ENCODE peak calls at places on chromosomes 4 and X, in seven cellular contexts. One of them, this sample, is unnamed.

GRCh38 chr4:7266525-7267292 is 74.4 kb downstream of the SORCS2 start:
- DNase-seq in uterus: no peak
- DNase-seq in esophagus muscularis mucosa: no peak
- DNase-seq in progenitor cell of endocrine pancreas: no peak
- DNase-seq in GM12878: no peak
- DNase-seq in foreskin fibroblast: peak
- DNase-seq in dorsolateral prefrontal cortex: no peak
- DNase-seq in this sample: no peak

GRCh38 chr4:20195071-20195885 is 56.4 kb upstream of the SLIT2 start:
- DNase-seq in esophagus muscularis mucosa: no peak
- DNase-seq in uterus: no peak
- DNase-seq in dorsolateral prefrontal cortex: no peak
- DNase-seq in GM12878: no peak
- DNase-seq in foreskin fibroblast: peak
- DNase-seq in progenitor cell of endocrine pancreas: no peak
- DNase-seq in this sample: no peak

GRCh38 chrX:115898382-115899001 is 272.1 kb upstream of the AGTR2 start:
- DNase-seq in esophagus muscularis mucosa: no peak
- DNase-seq in dorsolateral prefrontal cortex: peak
- DNase-seq in progenitor cell of endocrine pancreas: no peak
- DNase-seq in uterus: peak
- DNase-seq in GM12878: no peak
- DNase-seq in foreskin fibroblast: no peak
- DNase-seq in this sample: no peak

GRCh38 chrX:3567681-3568080 is 145.8 kb downstream of the PRKX start:
- DNase-seq in foreskin fibroblast: peak
- DNase-seq in uterus: no peak
- DNase-seq in esophagus muscularis mucosa: no peak
- DNase-seq in GM12878: no peak
- DNase-seq in progenitor cell of endocrine pancreas: no peak
- DNase-seq in dorsolateral prefrontal cortex: no peak
- DNase-seq in this sample: no peak

GRCh38 chrX:254630-255215 is 26.5 kb upstream of the PLCXD1 start:
- DNase-seq in progenitor cell of endocrine pancreas: no peak
- DNase-seq in dorsolateral prefrontal cortex: no peak
- DNase-seq in GM12878: no peak
- DNase-seq in uterus: no peak
- DNase-seq in foreskin fibroblast: no peak
- DNase-seq in esophagus muscularis mucosa: peak
- DNase-seq in this sample: peak

GRCh38 chrX:70878925-70879324 is 29.6 kb downstream of the TEX11 start:
- DNase-seq in progenitor cell of endocrine pancreas: no peak
- DNase-seq in esophagus muscularis mucosa: no peak
- DNase-seq in dorsolateral prefrontal cortex: no peak
- DNase-seq in GM12878: peak
- DNase-seq in foreskin fibroblast: no peak
- DNase-seq in uterus: no peak
- DNase-seq in this sample: no peak

GRCh38 chr4:78057135-78057599 is at the start of gene FRAS1:
- DNase-seq in GM12878: no peak
- DNase-seq in progenitor cell of endocrine pancreas: peak
- DNase-seq in uterus: peak
- DNase-seq in dorsolateral prefrontal cortex: peak
- DNase-seq in esophagus muscularis mucosa: no peak
- DNase-seq in foreskin fibroblast: peak
- DNase-seq in this sample: peak

GRCh38 chr4:5827108-5828004 is 65.5 kb downstream of the CRMP1 start:
- DNase-seq in dorsolateral prefrontal cortex: no peak
- DNase-seq in foreskin fibroblast: peak
- DNase-seq in GM12878: no peak
- DNase-seq in uterus: no peak
- DNase-seq in esophagus muscularis mucosa: no peak
- DNase-seq in progenitor cell of endocrine pancreas: no peak
- DNase-seq in this sample: no peak

GRCh38 chr4:37219251-37219650 is 25.3 kb upstream of the NWD2 start:
- DNase-seq in GM12878: no peak
- DNase-seq in progenitor cell of endocrine pancreas: no peak
- DNase-seq in uterus: no peak
- DNase-seq in foreskin fibroblast: no peak
- DNase-seq in esophagus muscularis mucosa: no peak
- DNase-seq in dorsolateral prefrontal cortex: no peak
- DNase-seq in this sample: no peak

GRCh38 chr4:113759696-113760093 is 1.8 kb downstream of the CAMK2D start:
- DNase-seq in uterus: no peak
- DNase-seq in foreskin fibroblast: peak
- DNase-seq in progenitor cell of endocrine pancreas: no peak
- DNase-seq in GM12878: no peak
- DNase-seq in dorsolateral prefrontal cortex: no peak
- DNase-seq in esophagus muscularis mucosa: no peak
- DNase-seq in this sample: no peak

GRCh38 chr4:156536661-156537060 is 434.9 kb downstream of the PDGFC start:
- DNase-seq in GM12878: no peak
- DNase-seq in uterus: peak
- DNase-seq in foreskin fibroblast: peak
- DNase-seq in progenitor cell of endocrine pancreas: no peak
- DNase-seq in dorsolateral prefrontal cortex: no peak
- DNase-seq in esophagus muscularis mucosa: no peak
- DNase-seq in this sample: no peak

GRCh38 chr4:156534205-156534604 is 437.4 kb downstream of the PDGFC start:
- DNase-seq in foreskin fibroblast: no peak
- DNase-seq in progenitor cell of endocrine pancreas: no peak
- DNase-seq in dorsolateral prefrontal cortex: no peak
- DNase-seq in GM12878: no peak
- DNase-seq in uterus: no peak
- DNase-seq in esophagus muscularis mucosa: no peak
- DNase-seq in this sample: no peak

GRCh38 chr4:156537275-156537674 is 434.3 kb downstream of the PDGFC start:
- DNase-seq in uterus: no peak
- DNase-seq in dorsolateral prefrontal cortex: no peak
- DNase-seq in progenitor cell of endocrine pancreas: no peak
- DNase-seq in foreskin fibroblast: no peak
- DNase-seq in esophagus muscularis mucosa: no peak
- DNase-seq in GM12878: no peak
- DNase-seq in this sample: no peak

GRCh38 chr4:156538210-156538609 is 433.4 kb downstream of the PDGFC start:
- DNase-seq in foreskin fibroblast: no peak
- DNase-seq in dorsolateral prefrontal cortex: no peak
- DNase-seq in progenitor cell of endocrine pancreas: no peak
- DNase-seq in uterus: no peak
- DNase-seq in GM12878: no peak
- DNase-seq in esophagus muscularis mucosa: no peak
- DNase-seq in this sample: no peak

GRCh38 chr4:156538651-156539285 is 432.8 kb downstream of the PDGFC start:
- DNase-seq in foreskin fibroblast: no peak
- DNase-seq in progenitor cell of endocrine pancreas: no peak
- DNase-seq in uterus: no peak
- DNase-seq in esophagus muscularis mucosa: no peak
- DNase-seq in dorsolateral prefrontal cortex: no peak
- DNase-seq in GM12878: no peak
- DNase-seq in this sample: no peak
- TF ChIP-seq CTCF in foreskin fibroblast: no peak
- TF ChIP-seq CTCF in progenitor cell of endocrine pancreas: no peak
- TF ChIP-seq CTCF in uterus: no peak
- TF ChIP-seq CTCF in esophagus muscularis mucosa: no peak
- TF ChIP-seq CTCF in dorsolateral prefrontal cortex: no peak
- TF ChIP-seq CTCF in GM12878: no peak
- TF ChIP-seq CTCF in this sample: no peak

DNA sequence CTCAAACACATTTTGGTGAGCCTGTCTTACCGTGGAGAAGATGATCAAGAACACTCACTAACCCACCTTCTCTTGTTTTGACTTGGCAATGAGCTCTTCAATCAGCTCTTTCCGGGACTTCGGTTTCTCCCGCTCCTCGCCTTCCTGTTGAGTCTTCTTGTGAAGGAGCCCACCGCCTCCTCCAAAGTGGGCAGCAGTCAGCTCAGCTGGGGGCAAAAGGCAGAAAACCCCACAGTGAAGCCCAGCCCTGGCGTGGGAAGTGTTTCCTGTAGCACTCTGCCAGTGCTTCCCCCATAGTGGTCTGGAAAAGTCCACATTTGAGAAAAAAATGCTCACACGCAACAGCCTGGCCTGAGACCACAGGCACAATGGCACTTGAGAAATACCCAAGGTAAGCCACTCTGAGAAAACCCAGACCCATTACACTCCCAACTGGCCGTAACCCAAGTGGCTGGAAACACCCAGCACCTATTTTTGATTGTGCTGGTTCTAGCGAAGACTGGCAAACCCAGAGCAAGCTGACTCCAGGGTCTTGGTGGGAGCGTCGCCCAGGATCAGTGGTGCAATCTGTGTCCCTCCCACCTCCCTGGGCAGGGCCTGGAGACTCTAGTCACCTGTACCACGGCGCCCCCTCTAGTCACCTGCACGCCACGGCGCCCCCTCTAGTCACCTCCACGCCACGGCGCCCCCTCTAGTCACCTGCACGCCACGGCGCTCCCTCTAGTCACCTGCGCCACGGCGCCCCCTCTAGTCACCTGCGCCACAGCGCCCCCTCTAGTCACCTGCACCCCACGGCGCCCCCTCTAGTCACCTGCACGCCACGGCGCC is 8.6 kb downstream of the NOP14 start:
- DNase-seq in GM12878: peak
- DNase-seq in uterus: no peak
- DNase-seq in progenitor cell of endocrine pancreas: no peak
- DNase-seq in foreskin fibroblast: no peak
- DNase-seq in dorsolateral prefrontal cortex: no peak
- DNase-seq in esophagus muscularis mucosa: no peak
- DNase-seq in this sample: no peak
- TF ChIP-seq CTCF in GM12878: peak
- TF ChIP-seq CTCF in uterus: no peak
- TF ChIP-seq CTCF in progenitor cell of endocrine pancreas: peak
- TF ChIP-seq CTCF in foreskin fibroblast: no peak
- TF ChIP-seq CTCF in dorsolateral prefrontal cortex: no peak
- TF ChIP-seq CTCF in esophagus muscularis mucosa: no peak
- TF ChIP-seq CTCF in this sample: peak

GRCh38 chrX:18377802-18378201 is 23.3 kb upstream of the SCML2 start:
- DNase-seq in esophagus muscularis mucosa: no peak
- DNase-seq in progenitor cell of endocrine pancreas: no peak
- DNase-seq in dorsolateral prefrontal cortex: no peak
- DNase-seq in foreskin fibroblast: peak
- DNase-seq in GM12878: no peak
- DNase-seq in uterus: no peak
- DNase-seq in this sample: no peak
- TF ChIP-seq CTCF in esophagus muscularis mucosa: peak
- TF ChIP-seq CTCF in progenitor cell of endocrine pancreas: peak
- TF ChIP-seq CTCF in dorsolateral prefrontal cortex: peak
- TF ChIP-seq CTCF in foreskin fibroblast: peak
- TF ChIP-seq CTCF in GM12878: peak
- TF ChIP-seq CTCF in uterus: no peak
- TF ChIP-seq CTCF in this sample: peak

DNA sequence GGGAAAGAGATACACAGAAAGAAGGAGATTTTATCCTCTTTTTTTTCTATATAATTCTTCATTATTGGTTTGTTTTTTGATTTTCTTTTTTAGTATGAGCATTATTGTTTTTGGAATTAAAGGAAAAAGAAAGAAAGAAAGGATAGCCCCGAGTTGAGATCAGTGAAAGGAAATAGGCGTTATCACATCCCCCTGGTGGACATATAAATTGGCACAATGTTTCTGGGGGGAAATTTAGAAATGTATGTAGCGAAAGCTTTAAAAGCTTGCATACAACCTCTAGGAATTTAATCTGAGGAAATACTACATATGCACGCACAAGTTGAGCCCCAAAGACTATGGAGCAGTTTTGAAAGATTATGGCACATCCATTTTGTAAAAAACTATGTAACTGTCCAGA is 226.3 kb upstream of the LDB2 start:
- DNase-seq in GM12878: no peak
- DNase-seq in uterus: no peak
- DNase-seq in dorsolateral prefrontal cortex: no peak
- DNase-seq in progenitor cell of endocrine pancreas: no peak
- DNase-seq in foreskin fibroblast: no peak
- DNase-seq in esophagus muscularis mucosa: no peak
- DNase-seq in this sample: no peak
- TF ChIP-seq CTCF in GM12878: no peak
- TF ChIP-seq CTCF in uterus: no peak
- TF ChIP-seq CTCF in dorsolateral prefrontal cortex: no peak
- TF ChIP-seq CTCF in progenitor cell of endocrine pancreas: peak
- TF ChIP-seq CTCF in foreskin fibroblast: peak
- TF ChIP-seq CTCF in esophagus muscularis mucosa: no peak
- TF ChIP-seq CTCF in this sample: peak

DNA sequence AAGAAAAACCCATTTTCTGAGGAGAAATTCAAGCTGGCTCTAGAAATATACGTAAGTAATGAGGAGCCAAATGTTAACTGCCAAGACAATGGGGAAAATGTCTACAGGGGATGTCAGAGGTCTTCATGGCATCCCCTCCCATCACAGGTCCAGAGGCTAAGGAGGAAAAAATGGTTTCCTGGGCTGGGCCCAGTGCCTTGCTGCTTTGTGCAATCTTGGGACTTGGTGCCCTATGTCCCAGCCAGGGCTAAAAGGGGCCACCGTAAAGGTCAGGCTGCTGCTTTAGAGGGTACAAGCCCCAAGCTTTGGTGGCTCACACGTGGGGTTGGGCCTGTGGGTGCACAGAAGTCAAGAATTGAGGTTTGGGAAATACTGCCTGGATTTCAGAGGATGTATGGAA is 17.2 kb upstream of the IGFBP7 start:
- DNase-seq in GM12878: no peak
- DNase-seq in esophagus muscularis mucosa: no peak
- DNase-seq in foreskin fibroblast: no peak
- DNase-seq in progenitor cell of endocrine pancreas: no peak
- DNase-seq in uterus: no peak
- DNase-seq in dorsolateral prefrontal cortex: no peak
- DNase-seq in this sample: no peak
- TF ChIP-seq CTCF in GM12878: no peak
- TF ChIP-seq CTCF in esophagus muscularis mucosa: no peak
- TF ChIP-seq CTCF in foreskin fibroblast: no peak
- TF ChIP-seq CTCF in progenitor cell of endocrine pancreas: no peak
- TF ChIP-seq CTCF in uterus: no peak
- TF ChIP-seq CTCF in dorsolateral prefrontal cortex: no peak
- TF ChIP-seq CTCF in this sample: no peak

DNA sequence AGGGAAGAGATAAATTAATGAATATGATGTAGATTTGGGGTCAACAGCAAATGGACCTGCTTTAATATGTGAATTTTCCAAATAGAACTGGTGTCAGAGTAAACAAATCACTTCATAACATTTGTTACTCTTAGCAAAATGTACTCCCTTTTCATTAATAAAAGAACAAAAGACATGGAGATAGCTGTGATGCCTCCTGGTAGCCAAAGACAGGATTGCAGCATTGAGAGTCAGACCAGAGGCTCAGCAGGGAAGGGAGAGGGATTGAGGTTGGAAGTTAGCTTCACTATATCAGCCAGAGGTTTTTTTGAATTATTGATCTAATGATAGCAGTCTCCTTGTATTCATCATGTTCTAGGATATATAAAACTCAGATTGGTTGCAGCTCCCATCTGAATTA is 17.4 kb upstream of the RAB40A start:
- DNase-seq in foreskin fibroblast: peak
- DNase-seq in GM12878: no peak
- DNase-seq in progenitor cell of endocrine pancreas: no peak
- DNase-seq in dorsolateral prefrontal cortex: no peak
- DNase-seq in esophagus muscularis mucosa: no peak
- DNase-seq in uterus: no peak
- DNase-seq in this sample: no peak
- TF ChIP-seq CTCF in foreskin fibroblast: no peak
- TF ChIP-seq CTCF in GM12878: no peak
- TF ChIP-seq CTCF in progenitor cell of endocrine pancreas: no peak
- TF ChIP-seq CTCF in dorsolateral prefrontal cortex: no peak
- TF ChIP-seq CTCF in esophagus muscularis mucosa: no peak
- TF ChIP-seq CTCF in uterus: no peak
- TF ChIP-seq CTCF in this sample: peak